ENCODE peak calls at places on chromosomes 13 and 19, in nine cellular contexts. S is HuH-7; I is NCI-H2081; R is GM10248; T is posterior cingulate gyrus; Y is IMR-90; N is NCI-H345; Z is stimulated activated CD4-positive, alpha-beta T cell treated with anti-CD3 and anti-CD28 coated beads, Interleukin-2, amount 100 ng/mL, for 48 hours; W is stimulated activated naive CD8-positive, alpha-beta T cell treated with anti-CD3 and anti-CD28 coated beads, Interleukin-15, Interleukin-2, amounts not matched to agents 100 U/mL and 50 U/mL, for 24 hours. B is an unnamed sample.

GRCh38 chr13:75870397-75870801 is 234.3 kb downstream of the LMO7 start:
- DNase-seq in T (no peak), R (peak), N (peak), Z (no peak), I (peak), S (peak), Y (peak), W (no peak), B (peak)

GRCh38 chr19:16889883-16890460 is 1.2 kb downstream of the F2RL3 start:
- DNase-seq in Y (no peak), I (no peak), Z (no peak), N (no peak), S (no peak), W (no peak), T (no peak), R (no peak), B (no peak)

GRCh38 chr19:47228168-47228936 is 2.6 kb downstream of the BBC3 start:
- DNase-seq in I (no peak), Y (peak), S (no peak), N (peak), W (peak), Z (no peak), T (no peak), R (no peak), B (no peak)

GRCh38 chr13:113448885-113449692 is 4.2 kb downstream of the ADPRHL1 start:
- DNase-seq in T (peak), R (no peak), S (peak), W (peak), Y (no peak), Z (peak), I (peak), N (peak), B (peak)

GRCh38 chr19:16886305-16886880 is 2.4 kb upstream of the F2RL3 start:
- DNase-seq in Y (peak), S (peak), R (no peak), T (no peak), W (no peak), N (no peak), Z (no peak), I (no peak), B (peak)

GRCh38 chr13:99909836-99910619 is 61.5 kb downstream of the ZIC5 start:
- DNase-seq in W (no peak), I (peak), Z (no peak), N (peak), R (no peak), S (no peak), T (no peak), Y (no peak), B (no peak)

GRCh38 chr19:7541481-7541824 is 5.9 kb downstream of the PNPLA6 start:
- DNase-seq in Z (no peak), T (no peak), Y (no peak), R (no peak), W (no peak), I (no peak), N (no peak), S (no peak), B (no peak)

GRCh38 chr19:2475018-2475701 is 767 bp upstream of the GADD45B start:
- DNase-seq in T (peak), Y (peak), Z (peak), R (peak), W (peak), I (no peak), N (peak), S (peak), B (peak)

GRCh38 chr13:79457948-79458347 is 23.0 kb upstream of the NDFIP2 start:
- DNase-seq in T (no peak), Y (peak), N (no peak), W (no peak), R (no peak), S (no peak), Z (no peak), I (no peak), B (peak)

GRCh38 chr19:10091370-10091687 is 5.2 kb downstream of the SHFL start:
- DNase-seq in R (no peak), I (no peak), Y (no peak), T (no peak), W (no peak), S (no peak), N (no peak), Z (no peak), B (no peak)

GRCh38 chr19:2432131-2432848 is 4.9 kb upstream of the TIMM13 start:
- DNase-seq in N (no peak), S (no peak), T (no peak), Y (no peak), I (no peak), R (no peak), W (no peak), Z (no peak), B (no peak)

GRCh38 chr19:16258440-16258903 is 60.8 kb downstream of the AP1M1 start:
- DNase-seq in S (no peak), R (no peak), T (peak), Z (no peak), Y (no peak), N (no peak), W (no peak), I (no peak), B (no peak)

GRCh38 chr19:29497241-29497640 is 28.6 kb upstream of the VSTM2B start:
- DNase-seq in S (no peak), I (no peak), R (no peak), T (no peak), Z (no peak), N (no peak), Y (no peak), W (no peak), B (no peak)

GRCh38 chr13:99228737-99229691 is 28.4 kb downstream of the UBAC2 start:
- DNase-seq in T (no peak), R (peak), Y (peak), I (no peak), N (no peak), W (no peak), Z (no peak), S (no peak), B (peak)

GRCh38 chr13:108961542-108962125 is 332.2 kb downstream of the MYO16 start:
- DNase-seq in W (no peak), R (peak), T (no peak), Z (no peak), I (peak), S (peak), N (peak), Y (peak), B (peak)

GRCh38 chr19:48230555-48231129 is 25.1 kb downstream of the CARD8 start:
- DNase-seq in I (no peak), N (no peak), W (peak), Y (no peak), R (no peak), S (no peak), Z (peak), T (no peak), B (no peak)

GRCh38 chr19:58557253-58558065 is 952 bp downstream of the UBE2M start:
- DNase-seq in Y (no peak), S (no peak), N (no peak), T (no peak), I (no peak), W (no peak), Z (no peak), R (no peak), B (no peak)

GRCh38 chr19:4064551-4065260 is 2.0 kb downstream of the ZBTB7A start:
- DNase-seq in Z (no peak), T (no peak), Y (no peak), W (peak), N (peak), I (peak), S (no peak), R (peak), B (no peak)

GRCh38 chr19:18613589-18614234 is 1.0 kb downstream of the TMEM59L start:
- DNase-seq in W (no peak), R (no peak), Z (no peak), N (no peak), T (no peak), Y (no peak), I (no peak), S (no peak), B (no peak)

GRCh38 chr13:27607125-27607524 is 13.2 kb downstream of the LNX2 start:
- DNase-seq in N (no peak), W (no peak), T (no peak), I (no peak), Z (no peak), S (no peak), R (no peak), Y (peak), B (peak)

GRCh38 chr13:45370922-45371406 is 30.0 kb upstream of the TPT1 start:
- DNase-seq in I (peak), R (peak), W (peak), Z (peak), N (no peak), T (peak), Y (peak), S (peak), B (peak)

GRCh38 chr19:48446579-48446978 is 796 bp downstream of the GRWD1 start:
- DNase-seq in Y (no peak), I (no peak), T (no peak), R (no peak), S (no peak), W (no peak), N (no peak), Z (no peak), B (no peak)